ENCODE peak calls at places on chromosomes 12 and 14, in five cellular contexts. D is heart left ventricle, T is iPS DF 6.9, X is K562, U is Panc1. L is an unnamed sample.

GRCh38 chr12:96472384-96472783 is 17.0 kb upstream of the CFAP54 start:
- DNase-seq in T (no peak), X (peak; percentile 15), U (no peak), D (no peak), L (no peak)

GRCh38 chr14:80981156-80981555 is 25.7 kb downstream of the TSHR start:
- DNase-seq in X (no peak), U (no peak), T (no peak), D (no peak), L (no peak)

GRCh38 chr12:121550974-121551631 is 29.7 kb downstream of the KDM2B start:
- DNase-seq in D (no peak), T (no peak), U (no peak), X (no peak), L (no peak)

GRCh38 chr12:95815635-95816212 is 25.2 kb upstream of the NTN4 start:
- DNase-seq in T (no peak), U (no peak), D (no peak), X (no peak), L (no peak)

GRCh38 chr12:127178463-127178862 is 1088.5 kb upstream of the TMEM132C start:
- DNase-seq in U (no peak), D (no peak), T (no peak), X (no peak), L (no peak)

GRCh38 chr14:22780105-22780679 is 13.7 kb downstream of the OXA1L start:
- DNase-seq in T (no peak), U (no peak), D (no peak), X (no peak), L (no peak)

GRCh38 chr12:2053675-2054070 is 886 bp downstream of the CACNA1C start:
- DNase-seq in U (no peak), X (no peak), T (no peak), D (peak; percentile 56), L (no peak)

GRCh38 chr12:51392556-51393237 is 1.5 kb upstream of the GALNT6 start:
- DNase-seq in D (no peak), X (no peak), T (no peak), U (no peak), L (no peak)

GRCh38 chr12:62604856-62605255 is 138.2 kb downstream of the MON2 start:
- DNase-seq in D (no peak), X (peak; percentile 31), U (no peak), T (no peak), L (peak; percentile 5)

GRCh38 chr12:106239951-106240335 is 7.9 kb downstream of the CKAP4 start:
- DNase-seq in X (no peak), T (no peak), U (no peak), D (no peak), L (no peak)

GRCh38 chr12:69042970-69043369 is 110.0 kb upstream of the CPM start:
- DNase-seq in D (no peak), X (no peak), U (no peak), T (no peak), L (no peak)

GRCh38 chr14:93977171-93977570 is 801 bp upstream of the ASB2 start:
- DNase-seq in D (no peak), T (no peak), U (no peak), X (no peak), L (no peak)

GRCh38 chr14:61342486-61342885 is 21.1 kb downstream of the PRKCH start:
- DNase-seq in T (no peak), X (no peak), D (no peak), U (no peak), L (peak; percentile 61)

GRCh38 chr14:22428681-22429315 is 160.2 kb downstream of the DAD1 start:
- DNase-seq in X (peak; percentile 12), T (no peak), U (no peak), D (no peak), L (no peak)

GRCh38 chr12:101570022-101570421 is 24.7 kb upstream of the MYBPC1 start:
- DNase-seq in X (no peak), U (no peak), T (no peak), D (no peak), L (no peak)

GRCh38 chr12:117309276-117309885 is 52.0 kb downstream of the NOS1 start:
- DNase-seq in U (no peak), X (no peak), T (no peak), D (no peak), L (no peak)

GRCh38 chr14:77071938-77072388 is 26.1 kb upstream of the CIPC start:
- DNase-seq in X (no peak), D (no peak), U (no peak), T (no peak), L (no peak)

GRCh38 chr14:61456720-61457119 is 135.3 kb downstream of the PRKCH start:
- DNase-seq in D (peak; percentile 85), U (no peak), X (peak; percentile 72), T (no peak), L (peak; percentile 62)

GRCh38 chr12:332581-333205 is 56.4 kb downstream of the KDM5A start:
- DNase-seq in D (no peak), X (no peak), T (no peak), U (no peak), L (no peak)

GRCh38 chr14:87368751-87369150 is 624.2 kb downstream of the GALC start:
- DNase-seq in X (no peak), U (no peak), T (no peak), D (no peak), L (no peak)

GRCh38 chr14:51298895-51299294 is 58.8 kb downstream of the TMX1 start:
- DNase-seq in X (no peak), U (no peak), D (no peak), T (no peak), L (no peak)

GRCh38 chr14:51327376-51327775 is 87.3 kb downstream of the TMX1 start:
- DNase-seq in T (no peak), X (no peak), U (no peak), D (no peak), L (no peak)

GRCh38 chr14:47366006-47366405 is 309.4 kb downstream of the MDGA2 start:
- DNase-seq in X (no peak), T (no peak), U (no peak), D (no peak), L (no peak)

GRCh38 chr12:77979597-77980250 is 149.0 kb downstream of the NAV3 start:
- DNase-seq in X (no peak), D (no peak), T (no peak), U (no peak), L (no peak)

GRCh38 chr14:41607119-41607785 is 576 bp downstream of the LRFN5 start:
- DNase-seq in U (no peak), D (no peak), T (no peak), X (no peak), L (no peak)

GRCh38 chr14:77181124-77181602 is 435 bp upstream of the TMEM63C start:
- DNase-seq in X (no peak), T (no peak), D (no peak), U (no peak), L (no peak)

GRCh38 chr12:6697584-6698351 is 2.8 kb downstream of the PIANP start:
- DNase-seq in D (no peak), X (peak; percentile 51), U (no peak), T (peak; percentile 63), L (no peak)

GRCh38 chr14:75742867-75743266 is 81.8 kb downstream of the TTLL5 start:
- DNase-seq in D (no peak), U (no peak), T (no peak), X (no peak), L (no peak)

GRCh38 chr12:71759941-71760340 is 5.3 kb downstream of the RAB21 start:
- DNase-seq in D (no peak), X (no peak), T (no peak), U (no peak), L (no peak)
- H3K9me3 ChIP-seq in D (peaks cover 28% of the 10 kb centered on the region), X (peaks cover 7% of the 10 kb centered on the region), T (no peaks in the 10 kb centered on the region), U (peaks cover 60% of the 10 kb centered on the region), L (peaks cover 12% of the 10 kb centered on the region)

GRCh38 chr12:111954974-111955373 is 58.0 kb downstream of the TMEM116 start:
- DNase-seq in X (no peak), U (no peak), T (no peak), D (no peak), L (no peak)
- H3K9me3 ChIP-seq in X (peaks cover 8% of the 10 kb centered on the region), U (no peaks in the 10 kb centered on the region), T (no peaks in the 10 kb centered on the region), D (no peaks in the 10 kb centered on the region), L (no peaks in the 10 kb centered on the region)

GRCh38 chr14:105805701-105806100 is 279.3 kb downstream of the TMEM121 start:
- DNase-seq in D (no peak), U (no peak), X (no peak), T (no peak), L (no peak)

GRCh38 chr14:105806568-105806967 is 280.2 kb downstream of the TMEM121 start:
- DNase-seq in D (no peak), U (no peak), T (no peak), X (no peak), L (no peak)
- H3K9me3 ChIP-seq in D (peaks cover 12% of the 10 kb centered on the region), U (no peaks in the 10 kb centered on the region), T (peaks cover 9% of the 10 kb centered on the region), X (no peaks in the 10 kb centered on the region), L (no peaks in the 10 kb centered on the region)

GRCh38 chr14:70871001-70871400 is 36.3 kb upstream of the PCNX1 start:
- DNase-seq in X (no peak), T (no peak), D (no peak), U (no peak), L (no peak)
- H3K9me3 ChIP-seq in X (no peaks in the 10 kb centered on the region), T (peaks cover 1% of the 10 kb centered on the region), D (peaks cover 17% of the 10 kb centered on the region), U (no peaks in the 10 kb centered on the region), L (no peaks in the 10 kb centered on the region)

L was measured in T-helper 17 cell.